ENCODE peak calls at places on chromosomes 7 and 10, in ten cellular contexts. T is astrocyte of the spinal cord; H is nephron progenitor cell; Z is central memory CD4-positive, alpha-beta T cell; P is stimulated activated CD8-positive, alpha-beta memory T cell treated with anti-CD3 and anti-CD28 coated beads, Interleukin-2, amount 100 ng/mL, for 48 hours; A is iris pigment epithelial cell; E is fibroblast of lung; F is AG04450; L is adrenal gland; X is activated CD8-positive, alpha-beta T cell treated with anti-CD3 and anti-CD28 coated beads, Interleukin-2, amount 10 ng/mL, durations not matched to agents 7 days and 5 days. G is an unnamed sample.
A peak's percentile ranks its signal among the peaks of the same experiment; 100 is the strongest.

GRCh38 chr10:125146791-125147604 is 13.4 kb downstream of the CTBP2 start:
- DNase-seq in T (peak; percentile 63), H (no peak), Z (no peak), P (no peak), A (peak; percentile 58), E (peak; percentile 91), F (no peak), L (no peak), X (no peak), G (peak; percentile 46)

GRCh38 chr7:23422904-23423303 is 47.4 kb downstream of the IGF2BP3 start:
- DNase-seq in T (no peak), H (no peak), Z (no peak), P (no peak), A (no peak), E (no peak), F (no peak), L (no peak), X (no peak), G (no peak)

GRCh38 chr10:37856881-37857286 is 526 bp downstream of the ZNF248 start:
- DNase-seq in T (no peak), H (no peak), Z (peak; percentile 30), P (peak; percentile 7), A (no peak), E (no peak), F (no peak), L (peak; percentile 68), X (peak; percentile 51), G (peak; percentile 47)

GRCh38 chr7:20152511-20152910 is 64.7 kb downstream of the MACC1 start:
- DNase-seq in T (no peak), H (no peak), Z (no peak), P (no peak), A (no peak), E (no peak), F (no peak), L (no peak), X (no peak), G (no peak)

GRCh38 chr7:52911326-52911725 is 124.1 kb upstream of the POM121L12 start:
- DNase-seq in T (no peak), H (no peak), Z (no peak), P (no peak), A (no peak), E (no peak), F (no peak), L (no peak), X (no peak), G (no peak)

GRCh38 chr7:43449577-43449976 is 133.3 kb upstream of the STK17A start:
- DNase-seq in T (no peak), H (no peak), Z (no peak), P (no peak), A (no peak), E (no peak), F (no peak), L (no peak), X (no peak), G (no peak)

GRCh38 chr10:78889536-78890063 is 179.2 kb upstream of the ZMIZ1 start:
- DNase-seq in T (no peak), H (no peak), Z (no peak), P (no peak), A (no peak), E (no peak), F (no peak), L (no peak), X (no peak), G (no peak)

GRCh38 chr10:96415896-96416554 is 57.2 kb upstream of the OPALIN start:
- DNase-seq in T (peak; percentile 56), H (no peak), Z (no peak), P (no peak), A (peak; percentile 12), E (peak; percentile 40), F (no peak), L (no peak), X (no peak), G (no peak)

GRCh38 chr10:28503114-28503513 is 29.8 kb upstream of the WAC start:
- DNase-seq in T (peak; percentile 27), H (no peak), Z (no peak), P (no peak), A (peak; percentile 17), E (peak; percentile 15), F (no peak), L (no peak), X (no peak), G (peak; percentile 16)

GRCh38 chr7:13822678-13823077 is 166.8 kb downstream of the ETV1 start:
- DNase-seq in T (no peak), H (no peak), Z (no peak), P (no peak), A (no peak), E (peak; percentile 65), F (no peak), L (no peak), X (no peak), G (no peak)

GRCh38 chr10:67837519-67838314 is at the start of gene DNAJC12:
- DNase-seq in T (peak; percentile 62), H (no peak), Z (no peak), P (no peak), A (peak; percentile 84), E (peak; percentile 65), F (peak; percentile 30), L (no peak), X (no peak), G (peak; percentile 39)

GRCh38 chr10:127243490-127244272 is 47.3 kb upstream of the INSYN2A start:
- DNase-seq in T (peak; percentile 41), H (peak; percentile 66), Z (no peak), P (peak; percentile 2), A (peak; percentile 53), E (peak; percentile 13), F (no peak), L (peak; percentile 57), X (peak; percentile 52), G (peak; percentile 45)

GRCh38 chr7:22420973-22421635 is 64.2 kb upstream of the RAPGEF5 start:
- DNase-seq in T (no peak), H (no peak), Z (no peak), P (no peak), A (no peak), E (no peak), F (no peak), L (no peak), X (no peak), G (no peak)

GRCh38 chr10:876442-876841 is 55.1 kb downstream of the LARP4B start:
- DNase-seq in T (no peak), H (no peak), Z (no peak), P (no peak), A (no peak), E (no peak), F (no peak), L (no peak), X (no peak), G (no peak)

GRCh38 chr10:24952701-24953349 is 419 bp upstream of the PRTFDC1 start:
- DNase-seq in T (no peak), H (peak; percentile 76), Z (peak; percentile 47), P (peak; percentile 17), A (peak; percentile 35), E (peak; percentile 58), F (no peak), L (peak; percentile 74), X (peak; percentile 51), G (peak; percentile 82)

GRCh38 chr10:49550563-49550962 is 11.6 kb upstream of the ERCC6 start:
- DNase-seq in T (peak; percentile 64), H (no peak), Z (no peak), P (no peak), A (peak; percentile 82), E (peak; percentile 91), F (no peak), L (no peak), X (no peak), G (peak; percentile 20)

GRCh38 chr10:103080891-103081581 is 112.0 kb downstream of the NT5C2 start:
- DNase-seq in T (no peak), H (no peak), Z (no peak), P (no peak), A (no peak), E (no peak), F (no peak), L (no peak), X (no peak), G (peak; percentile 15)

GRCh38 chr10:58023341-58024073 is 244.2 kb downstream of the IPMK start:
- DNase-seq in T (peak; percentile 92), H (no peak), Z (no peak), P (no peak), A (peak; percentile 88), E (peak; percentile 94), F (peak; percentile 45), L (no peak), X (no peak), G (peak; percentile 70)

GRCh38 chr10:132397671-132398565 is 918 bp downstream of the PWWP2B start:
- DNase-seq in T (peak; percentile 38), H (no peak), Z (peak; percentile 27), P (no peak), A (peak; percentile 47), E (peak; percentile 59), F (no peak), L (peak; percentile 94), X (peak; percentile 51), G (peak; percentile 73)

GRCh38 chr7:134773164-134773563 is 6.3 kb upstream of the CALD1 start:
- DNase-seq in T (no peak), H (no peak), Z (no peak), P (no peak), A (no peak), E (no peak), F (no peak), L (no peak), X (no peak), G (no peak)

GRCh38 chr7:5695709-5696345 is 85.6 kb downstream of the RNF216 start:
- DNase-seq in T (peak; percentile 57), H (no peak), Z (no peak), P (no peak), A (peak; percentile 88), E (no peak), F (peak; percentile 70), L (peak; percentile 72), X (no peak), G (peak; percentile 40)

GRCh38 chr10:112389147-112389822 is 15.4 kb downstream of the ACSL5 start:
- DNase-seq in T (peak; percentile 35), H (no peak), Z (peak; percentile 61), P (no peak), A (peak; percentile 53), E (peak; percentile 49), F (no peak), L (peak; percentile 67), X (peak; percentile 31), G (peak; percentile 58)

GRCh38 chr10:110355181-110355831 is 50.6 kb upstream of the SMNDC1 start:
- DNase-seq in T (no peak), H (no peak), Z (peak; percentile 17), P (no peak), A (no peak), E (no peak), F (no peak), L (no peak), X (no peak), G (no peak)

GRCh38 chr7:111370002-111370401 is 192.3 kb downstream of the IMMP2L start:
- DNase-seq in T (no peak), H (no peak), Z (no peak), P (no peak), A (no peak), E (no peak), F (no peak), L (no peak), X (no peak), G (no peak)

GRCh38 chr7:158394936-158395335 is 192.7 kb downstream of the PTPRN2 start:
- DNase-seq in T (no peak), H (peak; percentile 86), Z (no peak), P (no peak), A (no peak), E (no peak), F (no peak), L (no peak), X (peak; percentile 37), G (no peak)

GRCh38 chr7:64509583-64509982 is 53.3 kb downstream of the ZNF680 start:
- DNase-seq in T (no peak), H (no peak), Z (no peak), P (no peak), A (no peak), E (no peak), F (no peak), L (no peak), X (no peak), G (no peak)

GRCh38 chr10:86942441-86943315 is 14.7 kb downstream of the MMRN2 start:
- DNase-seq in T (no peak), H (no peak), Z (no peak), P (no peak), A (no peak), E (no peak), F (no peak), L (peak; percentile 52), X (no peak), G (no peak)

GRCh38 chr7:131688738-131689661 is 132.6 kb upstream of the PODXL start:
- DNase-seq in T (peak; percentile 45), H (peak; percentile 87), Z (peak; percentile 17), P (peak; percentile 25), A (peak; percentile 47), E (peak; percentile 14), F (peak; percentile 6), L (peak; percentile 85), X (peak; percentile 67), G (peak; percentile 93)

G was measured in AG20443.